ENCODE peak calls at places on chromosomes 16 and 17, in ten cellular contexts. Z is brain microvascular endothelial cell; R is cardiac muscle cell; X is GM23338; J is heart left ventricle; I is CD4-positive, CD25-positive, alpha-beta regulatory T cell; B is A549; O is suprapubic skin; T is gastrocnemius medialis; M is left ventricle myocardium inferior. N is an unnamed sample.

GRCh38 chr17:64160378-64160777 is 30.4 kb upstream of the ERN1 start:
- DNase-seq in J (no peak), X (no peak), O (peak), M (no peak), Z (no peak), T (no peak), R (no peak), I (no peak), B (no peak), N (no peak)

GRCh38 chr17:53721101-53721500 is 101.6 kb upstream of the KIF2B start:
- DNase-seq in J (no peak), M (no peak), X (no peak), O (no peak), Z (no peak), T (no peak), B (no peak), I (no peak), R (no peak), N (no peak)

GRCh38 chr17:58694302-58694701 is 1.9 kb downstream of the RAD51C start:
- DNase-seq in Z (no peak), O (no peak), R (no peak), T (no peak), I (no peak), X (no peak), B (no peak), J (no peak), M (no peak), N (no peak)

GRCh38 chr16:61042736-61043135 is 993.5 kb downstream of the CDH8 start:
- DNase-seq in B (no peak), I (no peak), R (peak), M (no peak), J (no peak), T (no peak), Z (no peak), O (no peak), X (peak), N (no peak)

GRCh38 chr17:42754782-42755181 is 6.2 kb upstream of the RAMP2 start:
- DNase-seq in Z (no peak), J (peak), T (peak), X (no peak), M (peak), R (no peak), B (no peak), O (peak), I (no peak), N (no peak)

GRCh38 chr17:82823004-82823403 is 16.8 kb downstream of the ZNF750 start:
- DNase-seq in R (peak), J (no peak), T (no peak), Z (no peak), B (no peak), M (no peak), O (no peak), I (no peak), X (peak), N (no peak)

GRCh38 chr17:79944251-79944812 is 91.3 kb downstream of the TBC1D16 start:
- DNase-seq in I (no peak), M (peak), Z (no peak), O (no peak), R (no peak), B (no peak), T (no peak), X (no peak), J (no peak), N (no peak)

GRCh38 chr17:4266550-4266949 is 2.8 kb upstream of the ANKFY1 start:
- DNase-seq in X (no peak), B (no peak), R (no peak), J (no peak), Z (no peak), T (no peak), M (no peak), I (no peak), O (no peak), N (no peak)

GRCh38 chr17:66964083-66964771 is at the start of gene CACNG4:
- DNase-seq in R (peak), T (no peak), M (no peak), J (no peak), Z (no peak), O (no peak), I (no peak), B (no peak), X (peak), N (no peak)

GRCh38 chr16:50802000-50802399 is 60.1 kb downstream of the CYLD start:
- DNase-seq in O (no peak), I (no peak), J (no peak), B (no peak), M (no peak), R (no peak), Z (peak), X (no peak), T (no peak), N (no peak)

GRCh38 chr17:17971431-17972125 is 622 bp downstream of the TOM1L2 start:
- DNase-seq in O (peak), X (no peak), I (peak), Z (no peak), R (peak), J (peak), B (peak), M (peak), T (peak), N (no peak)

GRCh38 chr16:2027024-2028010 is 615 bp downstream of the NHERF2 start:
- DNase-seq in Z (peak), X (no peak), R (no peak), M (no peak), B (peak), J (peak), T (no peak), I (no peak), O (no peak), N (no peak)

GRCh38 chr16:81071816-81072215 is 5.2 kb downstream of the C16orf46 start:
- DNase-seq in T (no peak), Z (peak), O (no peak), X (no peak), M (no peak), R (no peak), B (peak), I (no peak), J (no peak), N (no peak)

GRCh38 chr16:57818377-57819055 is 16.2 kb upstream of the KIFC3 start:
- DNase-seq in I (no peak), J (no peak), X (no peak), B (no peak), R (no peak), Z (no peak), M (no peak), O (no peak), T (no peak), N (no peak)

GRCh38 chr17:4658478-4659305 is 17.2 kb upstream of the ALOX15 start:
- DNase-seq in Z (peak), I (no peak), X (no peak), R (no peak), J (no peak), T (no peak), O (no peak), M (no peak), B (no peak), N (no peak)

GRCh38 chr17:81701288-81702071 is 1.7 kb upstream of the MRPL12 start:
- DNase-seq in M (no peak), I (no peak), J (no peak), X (no peak), Z (no peak), B (no peak), T (no peak), O (no peak), R (no peak), N (no peak)

GRCh38 chr16:67541391-67542263 is 13.0 kb downstream of the RIPOR1 start:
- DNase-seq in B (peak), I (no peak), O (no peak), Z (peak), R (no peak), M (peak), J (no peak), T (no peak), X (no peak), N (no peak)

GRCh38 chr16:70686376-70687171 is 721 bp upstream of the MTSS2 start:
- DNase-seq in R (no peak), O (no peak), I (no peak), T (no peak), J (no peak), B (no peak), M (no peak), X (no peak), Z (no peak), N (no peak)

GRCh38 chr16:50535506-50536257 is 12.5 kb upstream of the NKD1 start:
- DNase-seq in Z (no peak), R (no peak), B (no peak), T (no peak), O (no peak), I (no peak), X (no peak), M (no peak), J (no peak), N (no peak)

GRCh38 chr16:10979717-10980601 is 35.6 kb downstream of the CLEC16A start:
- DNase-seq in T (peak), R (no peak), B (no peak), Z (no peak), M (no peak), I (no peak), J (no peak), O (peak), X (peak), N (no peak)

GRCh38 chr17:73302189-73302588 is 9.6 kb downstream of the CDC42EP4 start:
- DNase-seq in T (no peak), M (no peak), X (no peak), Z (no peak), B (no peak), R (no peak), J (no peak), O (no peak), I (no peak), N (no peak)

GRCh38 chr17:41437769-41438168 is 3.0 kb downstream of the KRT38 start:
- DNase-seq in O (no peak), R (peak), M (no peak), X (no peak), T (no peak), Z (no peak), I (no peak), B (no peak), J (no peak), N (no peak)

GRCh38 chr16:74951206-74951605 is 33.7 kb downstream of the WDR59 start:
- DNase-seq in T (no peak), O (no peak), J (no peak), R (no peak), B (no peak), M (no peak), I (no peak), X (no peak), Z (no peak), N (no peak)

GRCh38 chr16:27193300-27193990 is 9.9 kb upstream of the KDM8 start:
- DNase-seq in M (no peak), Z (no peak), X (no peak), B (no peak), O (no peak), I (no peak), T (no peak), J (no peak), R (no peak), N (no peak)

GRCh38 chr17:31517524-31517923 is 126.0 kb downstream of the RAB11FIP4 start:
- DNase-seq in I (no peak), M (no peak), O (no peak), Z (no peak), J (no peak), B (peak), X (peak), T (no peak), R (peak), N (no peak)

GRCh38 chr16:17467923-17468540 is 2.7 kb downstream of the XYLT1 start:
- DNase-seq in Z (peak), I (no peak), O (peak), J (peak), B (peak), X (peak), T (peak), R (peak), M (peak), N (no peak)

GRCh38 chr17:78674595-78675315 is 97.6 kb upstream of the DNAH17 start:
- DNase-seq in M (no peak), J (no peak), T (no peak), O (no peak), X (peak), R (no peak), Z (no peak), I (no peak), B (no peak), N (no peak)

GRCh38 chr16:88943131-88943664 is 33.8 kb downstream of the CBFA2T3 start:
- DNase-seq in O (no peak), J (no peak), Z (no peak), I (no peak), B (no peak), X (no peak), T (no peak), M (no peak), R (no peak), N (no peak)

GRCh38 chr17:81397314-81398169 is 2.3 kb downstream of the BAHCC1 start:
- DNase-seq in B (peak), J (no peak), O (no peak), Z (no peak), X (peak), R (peak), M (no peak), I (no peak), T (no peak), N (no peak)

DNA sequence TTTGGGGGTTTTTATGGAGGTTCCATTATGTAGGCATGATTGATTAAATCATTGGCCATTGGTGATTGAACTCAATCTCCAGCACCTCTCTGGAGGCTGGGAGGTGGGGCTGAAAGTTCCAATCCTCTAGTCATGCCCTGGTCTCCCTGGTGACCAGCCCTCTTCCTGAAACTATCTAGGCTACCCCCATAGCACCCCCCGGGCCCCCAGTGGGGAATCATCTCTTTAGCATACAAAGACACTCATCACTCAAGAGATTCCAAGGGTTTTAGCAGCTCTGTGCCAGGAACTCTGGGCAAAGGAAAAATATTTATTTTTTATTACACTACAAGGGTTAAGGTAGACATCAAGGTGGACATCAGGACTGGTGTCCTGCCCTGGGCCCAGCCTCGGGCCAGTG is 10.6 kb downstream of the SLC46A1 start:
- DNase-seq in I (no peak), T (no peak), B (no peak), Z (no peak), M (no peak), R (no peak), O (no peak), J (no peak), X (no peak), N (no peak)
- H3K27ac ChIP-seq in I (no peak), T (no peak), B (no peak), Z (no peak), M (no peak), R (no peak), O (no peak), J (no peak), X (no peak), N (no peak)

GRCh38 chr17:38429476-38430100 is 1.3 kb downstream of the ARHGAP23 start:
- DNase-seq in M (no peak), B (no peak), Z (no peak), T (no peak), R (no peak), I (no peak), O (no peak), J (no peak), X (no peak), N (no peak)
- H3K27ac ChIP-seq in M (peak), B (peak), Z (no peak), T (peak), R (peak), I (no peak), O (peak), J (peak), X (peak), N (peak)

GRCh38 chr17:50867856-50868438 is 1.8 kb upstream of the TOB1 start:
- DNase-seq in J (no peak), B (no peak), R (no peak), I (no peak), M (no peak), T (no peak), X (no peak), Z (no peak), O (no peak), N (no peak)

GRCh38 chr17:50866950-50867855 is 1.0 kb upstream of the TOB1 start:
- DNase-seq in I (peak), O (peak), T (peak), M (peak), R (peak), B (peak), X (peak), Z (peak), J (peak), N (peak)

GRCh38 chr17:50865868-50866260 is 290 bp downstream of the TOB1 start:
- DNase-seq in Z (no peak), M (no peak), O (no peak), R (no peak), X (no peak), I (no peak), J (no peak), T (no peak), B (no peak), N (no peak)

GRCh38 chr17:50866261-50866949 is at the start of gene TOB1:
- DNase-seq in X (peak), R (peak), O (peak), M (peak), Z (peak), B (peak), J (peak), T (peak), I (peak), N (peak)

DNA sequence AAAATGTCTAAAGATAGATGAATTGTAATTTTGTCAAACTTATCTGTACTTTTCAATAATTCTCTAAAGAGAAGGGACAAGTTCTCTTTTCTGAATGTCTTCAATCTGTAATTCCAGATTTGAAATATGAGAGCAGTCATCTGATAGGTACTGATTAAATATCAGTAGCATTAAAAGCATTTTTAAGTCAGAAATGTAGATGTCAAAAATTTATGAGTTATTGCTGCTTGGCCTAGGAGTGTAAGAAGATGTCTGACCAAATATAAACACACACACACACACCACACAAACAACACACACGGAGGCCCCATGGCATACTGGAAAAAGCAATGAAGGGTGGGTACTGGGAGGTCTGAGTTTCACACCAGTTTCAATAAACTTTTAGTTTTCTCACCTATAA is 2.4 kb upstream of the TOB1 start:
- DNase-seq in B (no peak), X (no peak), J (no peak), I (no peak), M (no peak), R (no peak), T (no peak), Z (no peak), O (no peak), N (no peak)
- H3K27ac ChIP-seq in B (peak), X (peak), J (peak), I (peak), M (peak), R (peak), T (peak), Z (no peak), O (peak), N (peak)

DNA sequence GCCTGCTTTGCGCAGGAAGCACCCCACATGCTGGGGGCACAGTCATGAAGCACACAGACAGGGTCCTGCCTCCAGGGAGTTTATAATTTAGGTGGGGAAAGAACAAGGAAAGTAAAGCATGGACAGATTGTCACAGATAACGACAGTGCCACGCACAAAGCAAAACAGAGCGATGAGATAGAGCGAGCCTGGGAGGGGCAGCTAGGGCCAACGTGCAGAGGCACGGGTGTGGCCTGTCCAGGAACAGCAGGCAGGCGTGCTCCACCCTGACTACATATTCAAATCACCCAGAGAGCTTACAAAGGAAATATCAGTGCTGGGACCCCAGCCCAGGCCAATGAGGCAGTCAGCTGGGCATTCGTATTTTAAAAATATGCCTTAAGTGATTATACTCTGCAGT is 16.8 kb downstream of the LGALS9 start:
- DNase-seq in M (no peak), X (no peak), I (no peak), O (no peak), B (no peak), T (no peak), J (no peak), Z (no peak), R (no peak), N (no peak)
- H3K27ac ChIP-seq in M (peak), X (no peak), I (no peak), O (no peak), B (no peak), T (no peak), J (no peak), Z (no peak), R (no peak), N (no peak)

DNA sequence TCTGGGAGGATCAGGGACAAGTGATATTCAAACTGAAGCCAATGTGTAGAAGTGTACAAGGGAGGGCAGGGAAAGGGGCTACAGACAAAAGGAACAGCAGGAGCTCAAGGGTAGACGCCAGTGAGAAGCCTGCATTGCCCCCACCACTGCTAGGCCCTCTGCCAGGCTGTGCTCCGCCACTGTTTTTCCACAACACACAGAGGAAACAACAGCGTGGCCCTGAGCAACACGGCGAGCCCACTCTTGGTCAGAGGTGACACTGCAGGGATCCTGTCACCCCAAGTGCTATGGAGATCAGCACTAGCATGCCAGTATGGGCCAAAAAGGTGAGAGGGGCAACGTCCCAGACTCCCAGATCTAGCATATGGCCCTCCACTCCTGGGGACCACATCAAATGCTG is 23.4 kb downstream of the MYO18A start:
- DNase-seq in R (no peak), B (no peak), O (no peak), Z (no peak), J (no peak), M (no peak), T (no peak), X (no peak), I (no peak), N (no peak)
- H3K27ac ChIP-seq in R (peak), B (peak), O (no peak), Z (no peak), J (peak), M (peak), T (peak), X (peak), I (no peak), N (no peak)

DNA sequence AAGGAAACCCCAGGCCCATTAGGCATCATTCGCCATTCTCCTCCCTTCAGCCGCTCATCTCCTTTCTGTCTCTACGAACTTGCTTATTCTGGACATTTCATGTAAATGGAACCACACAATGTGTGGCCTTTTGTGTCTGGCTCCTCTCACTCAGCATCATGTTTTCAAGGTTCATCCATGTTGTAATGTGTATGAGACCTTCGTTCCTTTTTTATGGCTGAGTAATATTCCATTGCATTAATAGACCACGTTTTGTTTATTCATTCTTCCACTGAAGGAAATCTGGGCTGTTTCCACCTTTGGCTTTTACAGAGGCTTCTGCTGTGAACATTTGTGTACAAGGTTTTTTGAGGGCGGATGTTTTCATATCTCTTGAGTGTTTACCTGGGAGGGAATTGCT is 3.2 kb downstream of the CRISPLD2 start:
- DNase-seq in X (no peak), I (no peak), M (no peak), O (no peak), J (no peak), R (no peak), T (no peak), B (no peak), Z (no peak), N (no peak)
- H3K27ac ChIP-seq in X (no peak), I (no peak), M (peak), O (peak), J (peak), R (no peak), T (peak), B (no peak), Z (no peak), N (no peak)

N was measured in thoracic aorta.